ENCODE peak calls at places on chromosomes 1 and 21, in four cellular contexts. K, Z, X and F are unnamed samples.

GRCh38 chr21:43025636-43026180 is 49.9 kb downstream of the CBS start:
- DNase-seq in K (no peak), Z (no peak), X (no peak), F (no peak)

GRCh38 chr1:91091812-91092211 is 70.0 kb upstream of the ZNF644 start:
- DNase-seq in K (no peak), Z (no peak), X (no peak), F (no peak)

GRCh38 chr21:16072692-16073091 is 342.9 kb downstream of the USP25 start:
- DNase-seq in K (no peak), Z (no peak), X (no peak), F (no peak)

GRCh38 chr1:160618763-160619274 is 28.0 kb downstream of the SLAMF1 start:
- DNase-seq in K (peak), Z (no peak), X (no peak), F (no peak)

GRCh38 chr1:89855413-89856123 is 34.7 kb downstream of the LRRC8D start:
- DNase-seq in K (no peak), Z (no peak), X (no peak), F (no peak)

GRCh38 chr21:40923361-40923760 is 76.4 kb upstream of the DSCAM start:
- DNase-seq in K (no peak), Z (no peak), X (no peak), F (no peak)

GRCh38 chr1:217311766-217312165 is 319.1 kb downstream of the GPATCH2 start:
- DNase-seq in K (no peak), Z (no peak), X (no peak), F (no peak)

GRCh38 chr1:60848583-60849188 is 233.7 kb upstream of the NFIA start:
- DNase-seq in K (peak), Z (peak), X (no peak), F (no peak)

GRCh38 chr1:93374334-93375106 is 28.8 kb downstream of the DR1 start:
- DNase-seq in K (no peak), Z (no peak), X (no peak), F (no peak)

GRCh38 chr1:27406354-27406665 is 13.9 kb downstream of the GPR3 start:
- DNase-seq in K (no peak), Z (no peak), X (no peak), F (no peak)

GRCh38 chr21:31558839-31559367 is 100.6 kb upstream of the SOD1 start:
- DNase-seq in K (no peak), Z (peak), X (peak), F (peak)

GRCh38 chr21:31557421-31557955 is 102.0 kb upstream of the SOD1 start:
- DNase-seq in K (no peak), Z (peak), X (no peak), F (no peak)

GRCh38 chr21:31559368-31560119 is 99.9 kb upstream of the SOD1 start:
- DNase-seq in K (no peak), Z (peak), X (peak), F (peak)

GRCh38 chr21:31556662-31557061 is 102.8 kb upstream of the SOD1 start:
- DNase-seq in K (no peak), Z (no peak), X (no peak), F (no peak)

DNA sequence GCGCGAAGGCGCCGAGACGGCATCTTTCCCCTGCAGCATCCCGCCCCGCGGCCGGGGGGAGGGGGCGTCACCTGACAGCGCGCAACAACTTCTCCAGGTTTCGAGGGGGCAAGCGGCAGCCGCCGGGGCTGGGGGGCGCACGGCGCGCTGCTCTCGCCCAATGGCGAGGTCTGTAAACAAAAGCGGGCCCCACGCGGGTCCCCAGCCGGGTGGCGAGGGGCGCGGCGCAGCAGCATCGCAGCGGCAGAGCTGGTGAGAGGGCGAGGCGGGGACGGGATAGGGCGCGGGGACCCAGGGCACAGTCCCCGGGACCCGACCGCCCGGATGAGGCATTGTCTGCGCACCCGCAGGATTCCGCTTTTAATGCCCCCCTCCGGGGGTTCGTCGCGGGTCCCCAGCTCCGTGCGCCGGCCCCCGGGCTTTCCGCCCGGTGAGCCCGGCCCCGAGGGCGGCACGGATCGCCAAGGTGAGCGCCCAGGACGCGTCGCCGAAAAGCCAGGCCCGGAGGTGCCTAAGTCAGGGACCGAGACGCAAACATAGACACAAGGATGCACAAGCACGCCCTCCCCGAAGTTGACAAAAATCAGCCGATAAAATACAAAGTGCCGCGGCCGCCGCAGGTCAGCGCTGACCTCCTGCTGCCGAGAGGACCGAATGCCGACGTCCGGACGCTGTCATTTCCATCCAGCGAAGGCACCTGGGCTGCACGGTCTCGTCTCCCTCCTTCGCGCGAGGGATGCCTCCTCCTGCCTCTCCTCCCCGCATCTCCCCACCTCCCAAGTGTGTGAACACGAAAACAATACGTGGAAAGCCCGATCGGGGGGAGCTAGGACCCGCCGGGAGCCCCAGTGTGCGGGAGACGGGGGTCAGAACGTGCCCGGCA is 101.3 kb upstream of the SOD1 start:
- DNase-seq in K (no peak), Z (peak), X (no peak), F (no peak)
- TF ChIP-seq TAF1 in K (no peak), Z (no peak), X (no peak), F (no peak)

DNA sequence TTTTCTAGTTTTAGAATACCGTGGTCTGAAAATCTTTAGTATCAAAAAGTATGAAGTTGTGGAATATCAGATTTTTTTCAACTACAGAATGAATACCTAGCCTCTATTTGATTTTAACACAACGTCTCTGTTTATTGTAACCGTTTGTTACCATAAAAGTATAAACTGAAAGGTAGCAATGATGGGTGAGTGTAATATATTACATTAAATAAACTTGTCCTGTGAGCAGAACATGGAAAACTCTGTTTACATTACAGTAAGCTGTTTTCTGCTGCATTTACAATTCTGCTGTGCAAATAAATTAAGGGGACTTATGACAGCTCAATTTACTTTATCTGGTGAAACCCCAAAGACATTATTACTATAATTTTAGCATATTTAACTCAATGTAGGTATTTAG is 62.5 kb downstream of the CHRM3 start:
- DNase-seq in K (no peak), Z (no peak), X (no peak), F (no peak)
- TF ChIP-seq POLR2AphosphoS5 in K (no peak), Z (no peak), X (no peak), F (no peak)

DNA sequence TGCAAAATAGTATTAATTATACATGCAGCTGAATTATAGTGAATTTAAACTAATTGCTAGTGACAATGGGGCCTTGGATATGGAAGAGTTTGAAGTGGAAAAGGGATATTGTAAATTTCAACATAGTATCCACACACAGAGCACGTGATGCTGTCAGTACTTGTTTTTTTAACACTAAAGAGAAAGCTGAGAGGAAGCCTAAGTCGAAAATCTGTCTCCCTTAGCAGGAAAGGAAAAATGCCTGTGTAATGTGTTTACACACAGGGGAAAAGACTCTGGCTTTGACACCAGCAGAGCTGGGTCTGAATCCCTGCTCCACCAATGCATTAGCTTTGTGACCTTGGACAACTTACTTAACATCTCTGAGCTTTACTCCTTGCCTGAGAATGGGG is 42.6 kb downstream of the PCSK9 start:
- DNase-seq in K (no peak), Z (no peak), X (no peak), F (no peak)
- TF ChIP-seq POLR2A in K (no peak), Z (no peak), X (no peak), F (no peak)

DNA sequence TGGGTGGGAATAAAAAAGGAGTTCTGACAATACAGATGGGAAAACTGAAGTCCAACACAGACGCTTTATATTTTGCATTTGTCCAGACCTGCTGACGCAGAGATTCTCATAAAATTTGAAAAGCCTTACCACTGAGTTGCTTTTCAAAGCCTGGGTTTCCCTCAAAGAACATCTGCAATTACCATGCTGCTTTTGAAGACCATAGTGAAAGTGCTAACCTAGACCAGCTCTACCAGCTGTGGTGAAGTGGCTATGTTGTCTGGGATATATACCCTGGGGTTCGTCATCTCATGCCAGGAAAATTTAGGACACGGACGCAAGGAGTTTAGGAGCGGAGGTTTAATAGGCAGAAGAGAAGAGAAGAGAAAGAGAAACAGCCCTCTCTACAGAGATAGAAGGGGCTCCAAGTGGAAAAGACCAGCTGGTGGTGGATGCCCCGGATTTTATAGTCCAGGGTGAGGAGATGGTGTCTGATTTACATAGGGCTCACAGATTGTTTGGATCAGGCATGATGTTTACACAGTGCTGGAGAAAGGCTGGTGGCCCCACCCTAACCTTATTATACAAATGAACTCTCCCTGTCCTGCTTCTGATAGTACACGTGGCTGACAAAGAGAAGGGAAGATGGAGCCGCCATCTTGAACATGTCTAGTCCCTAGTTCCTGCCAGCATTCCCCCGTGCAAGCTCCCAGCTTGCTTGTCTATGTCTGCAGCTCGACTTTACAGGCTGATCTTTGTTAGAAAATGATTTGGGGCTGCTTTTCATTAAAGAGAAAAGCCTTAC is 73.8 kb downstream of the AK4 start:
- DNase-seq in K (no peak), Z (no peak), X (no peak), F (no peak)
- TF ChIP-seq TAF1 in K (no peak), Z (no peak), X (no peak), F (no peak)

GRCh38 chr1:202615501-202616354 is 94.5 kb downstream of the SYT2 start:
- DNase-seq in K (no peak), Z (no peak), X (peak), F (peak)
- TF ChIP-seq POLR2AphosphoS5 in K (no peak), Z (no peak), X (no peak), F (no peak)

DNA sequence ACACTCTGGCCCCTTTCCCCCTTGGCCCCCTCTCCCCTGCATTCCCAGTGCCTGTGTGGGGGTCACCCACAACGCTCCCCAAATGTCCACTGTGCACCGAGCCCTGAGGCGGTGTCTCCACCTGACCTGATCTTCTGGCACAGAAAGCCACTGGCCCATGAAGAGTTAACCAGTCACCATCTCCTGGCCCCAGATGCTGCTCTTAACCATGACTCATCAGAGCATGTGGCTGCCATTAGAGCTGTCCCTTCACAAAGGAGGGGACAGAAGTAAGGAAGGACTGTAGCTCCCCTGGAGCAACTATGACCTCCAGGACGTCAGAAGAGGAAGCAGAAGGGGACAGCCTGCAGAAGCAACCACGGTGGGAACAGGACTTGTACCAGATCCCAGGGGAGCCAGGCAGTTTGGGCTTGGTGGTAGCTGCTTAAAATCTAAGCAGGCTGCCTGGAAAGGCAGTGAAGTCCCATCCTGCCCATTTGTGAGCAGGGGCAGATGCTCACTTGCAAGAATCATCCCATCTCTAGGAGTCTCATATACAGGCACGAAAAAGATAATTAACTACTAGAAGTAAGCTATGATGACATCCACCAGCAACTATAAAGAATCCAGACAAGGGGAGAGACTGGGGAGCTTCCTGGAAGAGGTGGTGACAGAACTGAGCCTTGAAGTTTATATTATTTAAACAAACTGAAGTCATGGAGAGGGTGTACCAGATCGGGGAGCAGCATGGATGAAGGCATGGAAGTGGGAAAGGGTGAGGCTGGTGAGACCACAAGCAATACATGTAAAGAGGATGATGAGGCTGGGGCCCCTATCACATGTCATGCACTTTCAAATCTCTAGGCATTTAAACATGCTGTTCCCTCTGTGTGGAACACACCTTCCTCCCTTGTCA is 1.1 kb upstream of the TTC39A start:
- DNase-seq in K (peak), Z (no peak), X (peak), F (no peak)
- TF ChIP-seq POLR2A in K (peak), Z (no peak), X (no peak), F (no peak)

GRCh38 chr1:204377800-204378608 is 18.3 kb upstream of the PLEKHA6 start:
- DNase-seq in K (peak), Z (peak), X (no peak), F (no peak)
- TF ChIP-seq TAF1 in K (no peak), Z (peak), X (no peak), F (no peak)

GRCh38 chr1:151995774-151996173 is 2.1 kb upstream of the S100A10 start:
- DNase-seq in K (no peak), Z (no peak), X (no peak), F (no peak)

GRCh38 chr1:151992345-151993083 is 1.1 kb downstream of the S100A10 start:
- DNase-seq in K (peak), Z (peak), X (no peak), F (no peak)

GRCh38 chr1:151994956-151995355 is 1.3 kb upstream of the S100A10 start:
- DNase-seq in K (no peak), Z (no peak), X (no peak), F (no peak)

GRCh38 chr1:151993084-151993733 is 450 bp downstream of the S100A10 start:
- DNase-seq in K (no peak), Z (peak), X (peak), F (peak)

DNA sequence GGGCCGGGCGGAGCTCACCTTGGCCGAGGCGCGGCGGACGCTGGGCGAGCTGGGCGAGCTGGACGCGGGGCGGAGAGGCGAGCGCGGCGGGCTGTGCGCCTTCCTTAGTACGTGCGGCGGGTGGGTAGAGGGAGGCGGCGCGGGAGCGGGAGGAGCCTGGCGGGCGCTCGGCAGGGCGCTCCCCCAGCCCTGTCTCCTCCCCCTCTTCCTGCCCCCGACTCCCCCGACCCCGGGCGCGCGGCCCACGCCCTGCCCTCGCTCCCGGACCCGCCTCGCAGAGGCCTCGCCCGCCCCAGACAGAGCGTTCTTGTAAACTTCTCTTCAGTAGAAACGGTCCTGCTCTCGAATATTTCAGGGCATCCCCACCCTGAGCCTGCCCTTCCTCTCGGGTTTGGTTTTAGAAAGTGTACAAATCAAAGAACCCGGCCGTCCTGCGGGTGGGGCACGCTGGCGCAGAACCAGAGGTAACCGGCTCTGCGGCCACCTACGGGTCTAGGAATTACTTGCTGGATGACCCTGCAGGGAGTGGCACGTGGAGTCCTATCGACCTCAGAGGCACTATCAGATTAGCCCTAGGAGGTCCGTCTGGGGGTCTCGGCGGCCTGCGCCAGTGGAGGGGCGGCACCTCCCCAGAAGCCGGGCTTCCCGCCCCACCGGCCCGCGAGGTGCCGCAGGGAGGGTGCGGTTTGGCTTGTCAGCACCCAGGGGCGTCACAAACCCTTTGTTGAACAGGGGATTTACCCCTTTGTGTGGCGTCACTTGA is at the start of gene S100A10:
- DNase-seq in K (peak), Z (peak), X (peak), F (no peak)
- TF ChIP-seq POLR2AphosphoS5 in K (no peak), Z (peak), X (no peak), F (no peak)

GRCh38 chr1:156284112-156284511 is at the start of gene TMEM79:
- DNase-seq in K (no peak), Z (no peak), X (no peak), F (no peak)

GRCh38 chr1:156282143-156282478 is 514 bp downstream of the SMG5 start:
- DNase-seq in K (no peak), Z (no peak), X (no peak), F (no peak)

GRCh38 chr1:156284762-156285161 is 637 bp downstream of the TMEM79 start:
- DNase-seq in K (no peak), Z (no peak), X (no peak), F (no peak)

GRCh38 chr1:156281281-156282142 is 1.1 kb downstream of the SMG5 start:
- DNase-seq in K (peak), Z (no peak), X (peak), F (no peak)

DNA sequence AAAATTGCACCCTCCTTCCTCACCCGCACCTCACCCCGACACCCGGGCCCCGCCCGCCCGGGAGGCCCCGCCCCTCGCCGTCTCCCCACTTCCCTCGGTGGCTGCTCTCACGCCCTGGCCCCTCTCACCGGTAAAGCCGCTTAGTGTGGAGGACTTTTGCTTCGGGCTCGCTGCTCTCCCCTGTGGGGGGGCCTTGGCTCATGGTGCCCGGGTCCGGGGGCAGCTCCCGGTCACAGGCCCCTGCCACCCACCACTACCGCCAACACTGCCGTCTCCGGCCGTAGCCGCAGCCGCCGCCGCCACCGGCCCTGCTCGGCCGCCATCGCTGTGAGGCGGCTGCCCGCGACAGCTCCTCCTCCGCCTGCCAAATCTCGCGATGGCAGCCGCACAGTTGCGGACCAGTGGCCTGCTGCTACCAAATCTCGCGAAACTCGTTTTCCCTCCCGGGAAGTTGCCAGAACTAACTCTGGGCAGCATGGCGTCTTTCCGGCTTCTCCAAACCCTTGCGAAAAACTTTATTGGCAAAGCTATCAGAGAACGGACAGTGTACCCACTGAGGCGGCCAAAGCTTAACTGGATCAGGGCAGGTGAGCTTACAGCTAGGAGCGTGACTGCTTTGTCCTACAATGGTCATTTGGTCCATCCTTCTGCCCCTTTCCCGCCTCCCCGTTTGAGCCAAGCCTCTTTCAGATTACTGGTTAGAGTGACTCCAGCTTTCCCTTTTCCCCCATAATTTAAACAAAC is at the start of gene SMG5:
- DNase-seq in K (peak), Z (peak), X (peak), F (peak)
- TF ChIP-seq POLR2A in K (peak), Z (peak), X (peak), F (peak)

GRCh38 chr1:43760745-43761343 is 53.5 kb downstream of the ST3GAL3 start:
- DNase-seq in K (peak), Z (no peak), X (no peak), F (no peak)
- TF ChIP-seq TAF1 in K (no peak), Z (no peak), X (no peak), F (no peak)